ENCODE peak calls at places on chromosomes 1 and 21, in seven cellular contexts. T, K, N, C, H, Y and I are unnamed samples.

GRCh38 chr1:192817202-192817601 is 8.4 kb downstream of the RGS2 start:
- DNase-seq in C (no peak), H (no peak), N (no peak), K (no peak), Y (no peak), T (no peak), I (no peak)

GRCh38 chr1:178451529-178451928 is 45.2 kb downstream of the CLEC20A start:
- DNase-seq in Y (no peak), N (no peak), T (no peak), K (no peak), H (no peak), C (peak; percentile 21), I (no peak)

GRCh38 chr1:205939690-205940330 is 3.4 kb downstream of the SLC26A9 start:
- DNase-seq in N (no peak), H (peak; percentile 6), Y (no peak), T (peak; percentile 39), C (no peak), K (peak; percentile 96), I (no peak)

GRCh38 chr1:207838156-207839082 is 72.5 kb downstream of the CD34 start:
- DNase-seq in Y (no peak), H (no peak), K (no peak), N (no peak), T (no peak), C (no peak), I (no peak)

GRCh38 chr21:36306872-36307534 is 13.0 kb upstream of the MORC3 start:
- DNase-seq in N (no peak), T (no peak), K (no peak), H (no peak), C (no peak), Y (no peak), I (no peak)

GRCh38 chr1:8858888-8859706 is 19.4 kb downstream of the ENO1 start:
- DNase-seq in T (no peak), K (peak; percentile 22), N (no peak), Y (no peak), C (no peak), H (no peak), I (no peak)

GRCh38 chr21:42413500-42413899 is 9.8 kb downstream of the UBASH3A start:
- DNase-seq in N (no peak), K (no peak), H (no peak), Y (no peak), C (no peak), T (no peak), I (no peak)

GRCh38 chr1:5649795-5650194 is 342.4 kb downstream of the NPHP4 start:
- DNase-seq in K (no peak), Y (peak; percentile 19), T (no peak), C (no peak), N (no peak), H (no peak), I (no peak)